ENCODE peak calls at places on chromosome 11, in five cellular contexts. One of them, this sample, is unnamed.

GRCh38 chr11:106464728-106465127 is 387.3 kb downstream of the AASDHPPT start:
- DNase-seq in thoracic aorta: no peak
- DNase-seq in tibial artery: no peak
- DNase-seq in sigmoid colon: no peak
- DNase-seq in HepG2: no peak
- DNase-seq in this sample: no peak

GRCh38 chr11:134583397-134583990 is 171.5 kb upstream of the B3GAT1 start:
- DNase-seq in thoracic aorta: no peak
- DNase-seq in tibial artery: no peak
- DNase-seq in sigmoid colon: no peak
- DNase-seq in HepG2: no peak
- DNase-seq in this sample: peak; percentile 34

GRCh38 chr11:68008381-68009337 is 1.5 kb upstream of the ALDH3B1 start:
- DNase-seq in thoracic aorta: no peak
- DNase-seq in tibial artery: no peak
- DNase-seq in sigmoid colon: peak; percentile 70
- DNase-seq in HepG2: no peak
- DNase-seq in this sample: no peak

GRCh38 chr11:78080818-78081495 is 1.3 kb upstream of the NDUFC2 start:
- DNase-seq in thoracic aorta: no peak
- DNase-seq in tibial artery: no peak
- DNase-seq in sigmoid colon: no peak
- DNase-seq in HepG2: peak; percentile 64
- DNase-seq in this sample: no peak

GRCh38 chr11:19164230-19164855 is 37.4 kb downstream of the CSRP3 start:
- DNase-seq in thoracic aorta: no peak
- DNase-seq in tibial artery: no peak
- DNase-seq in sigmoid colon: no peak
- DNase-seq in HepG2: no peak
- DNase-seq in this sample: no peak

GRCh38 chr11:32990481-32990880 is 25.2 kb upstream of the DEPDC7 start:
- DNase-seq in thoracic aorta: no peak
- DNase-seq in tibial artery: no peak
- DNase-seq in sigmoid colon: no peak
- DNase-seq in HepG2: no peak
- DNase-seq in this sample: no peak

GRCh38 chr11:61075891-61076290 is 26.4 kb upstream of the CD5 start:
- DNase-seq in thoracic aorta: no peak
- DNase-seq in tibial artery: peak; percentile 56
- DNase-seq in sigmoid colon: no peak
- DNase-seq in HepG2: peak; percentile 34
- DNase-seq in this sample: no peak

GRCh38 chr11:12525466-12526055 is 148.2 kb downstream of the PARVA start:
- DNase-seq in thoracic aorta: no peak
- DNase-seq in tibial artery: peak; percentile 60
- DNase-seq in sigmoid colon: peak; percentile 61
- DNase-seq in HepG2: no peak
- DNase-seq in this sample: no peak

GRCh38 chr11:30917859-30918478 is 331.8 kb upstream of the MPPED2 start:
- DNase-seq in thoracic aorta: no peak
- DNase-seq in tibial artery: no peak
- DNase-seq in sigmoid colon: no peak
- DNase-seq in HepG2: peak; percentile 40
- DNase-seq in this sample: no peak

GRCh38 chr11:119484741-119485605 is 62.0 kb upstream of the THY1 start:
- DNase-seq in thoracic aorta: no peak
- DNase-seq in tibial artery: peak; percentile 59
- DNase-seq in sigmoid colon: peak; percentile 57
- DNase-seq in HepG2: no peak
- DNase-seq in this sample: peak; percentile 48

GRCh38 chr11:85076535-85077330 is 550.4 kb downstream of the DLG2 start:
- DNase-seq in thoracic aorta: no peak
- DNase-seq in tibial artery: no peak
- DNase-seq in sigmoid colon: no peak
- DNase-seq in HepG2: no peak
- DNase-seq in this sample: no peak

GRCh38 chr11:76712125-76712524 is 41.6 kb upstream of the LRRC32 start:
- DNase-seq in thoracic aorta: no peak
- DNase-seq in tibial artery: no peak
- DNase-seq in sigmoid colon: no peak
- DNase-seq in HepG2: no peak
- DNase-seq in this sample: no peak

GRCh38 chr11:113618360-113618759 is 87.7 kb downstream of the TMPRSS5 start:
- DNase-seq in thoracic aorta: no peak
- DNase-seq in tibial artery: peak; percentile 69
- DNase-seq in sigmoid colon: no peak
- DNase-seq in HepG2: no peak
- DNase-seq in this sample: no peak

GRCh38 chr11:15580775-15581095 is 466.0 kb downstream of the INSC start:
- DNase-seq in thoracic aorta: no peak
- DNase-seq in tibial artery: no peak
- DNase-seq in sigmoid colon: no peak
- DNase-seq in HepG2: no peak
- DNase-seq in this sample: no peak

GRCh38 chr11:62353841-62354240 is 16.6 kb downstream of the ASRGL1 start:
- DNase-seq in thoracic aorta: no peak
- DNase-seq in tibial artery: no peak
- DNase-seq in sigmoid colon: no peak
- DNase-seq in HepG2: no peak
- DNase-seq in this sample: no peak

GRCh38 chr11:74014880-74015279 is 6.0 kb upstream of the UCP3 start:
- DNase-seq in thoracic aorta: no peak
- DNase-seq in tibial artery: no peak
- DNase-seq in sigmoid colon: no peak
- DNase-seq in HepG2: no peak
- DNase-seq in this sample: no peak

GRCh38 chr11:104254347-104254746 is 90.4 kb upstream of the PDGFD start:
- DNase-seq in thoracic aorta: no peak
- DNase-seq in tibial artery: no peak
- DNase-seq in sigmoid colon: no peak
- DNase-seq in HepG2: peak; percentile 24
- DNase-seq in this sample: no peak

GRCh38 chr11:20109731-20110445 is 50.4 kb downstream of the DBX1 start:
- DNase-seq in thoracic aorta: no peak
- DNase-seq in tibial artery: no peak
- DNase-seq in sigmoid colon: no peak
- DNase-seq in HepG2: no peak
- DNase-seq in this sample: no peak

GRCh38 chr11:45676522-45677095 is 11.2 kb upstream of the CHST1 start:
- DNase-seq in thoracic aorta: no peak
- DNase-seq in tibial artery: no peak
- DNase-seq in sigmoid colon: peak; percentile 39
- DNase-seq in HepG2: no peak
- DNase-seq in this sample: no peak

GRCh38 chr11:106186630-106187029 is 109.2 kb downstream of the AASDHPPT start:
- DNase-seq in thoracic aorta: no peak
- DNase-seq in tibial artery: no peak
- DNase-seq in sigmoid colon: no peak
- DNase-seq in HepG2: no peak
- DNase-seq in this sample: no peak

GRCh38 chr11:2376751-2377451 is at the start of gene CD81:
- DNase-seq in thoracic aorta: no peak
- DNase-seq in tibial artery: no peak
- DNase-seq in sigmoid colon: no peak
- DNase-seq in HepG2: no peak
- DNase-seq in this sample: no peak

GRCh38 chr11:20601221-20601914 is 2.0 kb downstream of the SLC6A5 start:
- DNase-seq in thoracic aorta: no peak
- DNase-seq in tibial artery: no peak
- DNase-seq in sigmoid colon: no peak
- DNase-seq in HepG2: no peak
- DNase-seq in this sample: no peak

GRCh38 chr11:2928605-2929510 is at the start of gene PHLDA2:
- DNase-seq in thoracic aorta: no peak
- DNase-seq in tibial artery: peak; percentile 76
- DNase-seq in sigmoid colon: peak; percentile 71
- DNase-seq in HepG2: no peak
- DNase-seq in this sample: no peak

GRCh38 chr11:61683961-61684869 is 4.0 kb downstream of the DAGLA start:
- DNase-seq in thoracic aorta: no peak
- DNase-seq in tibial artery: no peak
- DNase-seq in sigmoid colon: no peak
- DNase-seq in HepG2: no peak
- DNase-seq in this sample: no peak

GRCh38 chr11:128470081-128470480 is 117.3 kb downstream of the ETS1 start:
- DNase-seq in thoracic aorta: no peak
- DNase-seq in tibial artery: no peak
- DNase-seq in sigmoid colon: no peak
- DNase-seq in HepG2: no peak
- DNase-seq in this sample: no peak

GRCh38 chr11:119196833-119197483 is 9.2 kb upstream of the CBL start:
- DNase-seq in thoracic aorta: no peak
- DNase-seq in tibial artery: no peak
- DNase-seq in sigmoid colon: peak; percentile 77
- DNase-seq in HepG2: peak; percentile 83
- DNase-seq in this sample: peak; percentile 63

GRCh38 chr11:75591371-75591770 is 29.3 kb downstream of the SERPINH1 start:
- DNase-seq in thoracic aorta: no peak
- DNase-seq in tibial artery: no peak
- DNase-seq in sigmoid colon: no peak
- DNase-seq in HepG2: no peak
- DNase-seq in this sample: no peak

GRCh38 chr11:119615003-119615878 is 113.8 kb downstream of the NECTIN1 start:
- DNase-seq in thoracic aorta: no peak
- DNase-seq in tibial artery: no peak
- DNase-seq in sigmoid colon: no peak
- DNase-seq in HepG2: peak; percentile 83
- DNase-seq in this sample: no peak

GRCh38 chr11:76680517-76681425 is 10.2 kb upstream of the LRRC32 start:
- DNase-seq in thoracic aorta: no peak
- DNase-seq in tibial artery: peak; percentile 83
- DNase-seq in sigmoid colon: peak; percentile 86
- DNase-seq in HepG2: peak; percentile 60
- DNase-seq in this sample: peak; percentile 76

GRCh38 chr11:120455487-120455886 is 56.1 kb upstream of the GRIK4 start:
- DNase-seq in thoracic aorta: no peak
- DNase-seq in tibial artery: no peak
- DNase-seq in sigmoid colon: no peak
- DNase-seq in HepG2: no peak
- DNase-seq in this sample: no peak

DNA sequence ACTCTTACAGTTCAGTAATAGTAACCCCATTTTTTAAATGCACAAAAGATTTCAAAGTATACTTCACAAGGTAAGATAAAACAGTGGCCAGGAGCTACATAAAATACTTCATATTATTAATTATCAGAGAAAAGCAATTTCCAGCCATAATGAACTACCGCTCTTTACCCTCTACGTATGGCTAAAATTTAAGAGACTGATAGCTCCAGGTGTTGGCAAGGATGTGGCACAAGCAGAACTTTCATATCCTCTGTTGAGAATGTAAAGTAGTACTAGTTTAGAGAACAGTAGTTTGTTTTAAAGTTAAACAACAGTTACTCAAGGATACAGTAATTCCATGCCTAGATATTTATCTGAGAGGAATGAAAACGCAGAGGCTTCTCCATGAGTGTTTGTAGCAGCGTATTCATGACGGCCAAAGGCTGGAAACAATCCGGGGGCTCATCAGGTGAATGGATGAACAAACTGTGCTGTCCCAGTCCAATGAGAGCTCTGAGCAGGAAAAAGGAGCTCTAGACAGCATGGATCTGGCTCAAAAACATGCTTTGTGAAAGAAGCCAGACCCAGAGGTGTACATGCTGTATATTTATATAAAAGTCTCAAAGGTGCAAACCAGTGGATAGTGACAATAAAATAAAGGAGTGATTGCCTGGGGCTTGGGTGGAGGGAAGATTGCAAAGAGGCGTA is 85.5 kb downstream of the PACS1 start:
- DNase-seq in thoracic aorta: no peak
- DNase-seq in tibial artery: no peak
- DNase-seq in sigmoid colon: no peak
- DNase-seq in HepG2: no peak
- DNase-seq in this sample: no peak
- TF ChIP-seq CTCF in thoracic aorta: no peak
- TF ChIP-seq CTCF in tibial artery: no peak
- TF ChIP-seq CTCF in sigmoid colon: no peak
- TF ChIP-seq CTCF in HepG2: no peak
- TF ChIP-seq CTCF in this sample: no peak

GRCh38 chr11:111734383-111735261 is 31.6 kb downstream of the PPP2R1B start:
- DNase-seq in thoracic aorta: no peak
- DNase-seq in tibial artery: no peak
- DNase-seq in sigmoid colon: no peak
- DNase-seq in HepG2: no peak
- DNase-seq in this sample: no peak
- H3K4me3 ChIP-seq in thoracic aorta: peak overlapping the region; percentile 15
- H3K4me3 ChIP-seq in tibial artery: peak overlapping the region; percentile 54
- H3K4me3 ChIP-seq in sigmoid colon: peak overlapping the region; percentile 33
- H3K4me3 ChIP-seq in HepG2: no peak overlapping the region
- H3K4me3 ChIP-seq in this sample: no peak overlapping the region

GRCh38 chr11:64290352-64290751 is 750 bp upstream of the KCNK4 start:
- DNase-seq in thoracic aorta: no peak
- DNase-seq in tibial artery: no peak
- DNase-seq in sigmoid colon: no peak
- DNase-seq in HepG2: no peak
- DNase-seq in this sample: no peak
- H3K27me3 ChIP-seq in thoracic aorta: peaks cover 12% of the 10 kb centered on the region
- H3K27me3 ChIP-seq in tibial artery: peaks cover 69% of the 10 kb centered on the region
- H3K27me3 ChIP-seq in sigmoid colon: peaks cover 56% of the 10 kb centered on the region
- H3K27me3 ChIP-seq in HepG2: peaks cover 18% of the 10 kb centered on the region
- H3K27me3 ChIP-seq in this sample: peaks cover 19% of the 10 kb centered on the region

GRCh38 chr11:57746920-57747319 is 4.7 kb downstream of the BTBD18 start:
- DNase-seq in thoracic aorta: no peak
- DNase-seq in tibial artery: no peak
- DNase-seq in sigmoid colon: no peak
- DNase-seq in HepG2: no peak
- DNase-seq in this sample: no peak

GRCh38 chr11:57752954-57753353 is 1.3 kb upstream of the BTBD18 start:
- DNase-seq in thoracic aorta: no peak
- DNase-seq in tibial artery: no peak
- DNase-seq in sigmoid colon: no peak
- DNase-seq in HepG2: no peak
- DNase-seq in this sample: no peak

GRCh38 chr11:57751676-57752253 is at the start of gene BTBD18:
- DNase-seq in thoracic aorta: no peak
- DNase-seq in tibial artery: no peak
- DNase-seq in sigmoid colon: no peak
- DNase-seq in HepG2: peak; percentile 83
- DNase-seq in this sample: no peak
- TF ChIP-seq CTCF in thoracic aorta: no peak
- TF ChIP-seq CTCF in tibial artery: peak; percentile 20
- TF ChIP-seq CTCF in sigmoid colon: peak; percentile 30
- TF ChIP-seq CTCF in HepG2: peak; percentile 76
- TF ChIP-seq CTCF in this sample: peak; percentile 22